ENCODE peak calls at places on chromosome 6, in four cellular contexts. One of them, this sample, is unnamed.

GRCh38 chr6:122838060-122838780 is 49.2 kb downstream of the SMPDL3A start:
- DNase-seq in HL-60: no peak
- DNase-seq in heart right ventricle: no peak
- DNase-seq in neural progenitor cell: no peak
- DNase-seq in this sample: no peak

GRCh38 chr6:86192123-86192522 is 549.4 kb upstream of the SYNCRIP start:
- DNase-seq in neural progenitor cell: peak; percentile 31
- DNase-seq in HL-60: no peak
- DNase-seq in heart right ventricle: no peak
- DNase-seq in this sample: no peak

GRCh38 chr6:122789862-122790739 is 1.0 kb downstream of the SMPDL3A start:
- DNase-seq in heart right ventricle: peak; percentile 14
- DNase-seq in HL-60: peak; percentile 25
- DNase-seq in neural progenitor cell: peak; percentile 39
- DNase-seq in this sample: no peak

GRCh38 chr6:166898910-166899309 is 57.4 kb downstream of the RNASET2 start:
- DNase-seq in neural progenitor cell: no peak
- DNase-seq in HL-60: no peak
- DNase-seq in heart right ventricle: no peak
- DNase-seq in this sample: no peak

GRCh38 chr6:122116105-122116504 is 283.3 kb upstream of the HSF2 start:
- DNase-seq in HL-60: no peak
- DNase-seq in heart right ventricle: no peak
- DNase-seq in neural progenitor cell: no peak
- DNase-seq in this sample: no peak

GRCh38 chr6:86937219-86938079 is at the start of gene HTR1E:
- DNase-seq in heart right ventricle: no peak
- DNase-seq in HL-60: no peak
- DNase-seq in neural progenitor cell: peak; percentile 70
- DNase-seq in this sample: no peak

GRCh38 chr6:17602888-17603287 is 2.8 kb downstream of the FAM8A1 start:
- DNase-seq in heart right ventricle: no peak
- DNase-seq in neural progenitor cell: no peak
- DNase-seq in HL-60: no peak
- DNase-seq in this sample: no peak

GRCh38 chr6:80527552-80528052 is 421.1 kb downstream of the BCKDHB start:
- DNase-seq in heart right ventricle: no peak
- DNase-seq in neural progenitor cell: no peak
- DNase-seq in HL-60: no peak
- DNase-seq in this sample: no peak

GRCh38 chr6:170099387-170099786 is 191.5 kb downstream of the DLL1 start:
- DNase-seq in heart right ventricle: no peak
- DNase-seq in HL-60: no peak
- DNase-seq in neural progenitor cell: no peak
- DNase-seq in this sample: no peak

GRCh38 chr6:144362042-144363018 is 77.2 kb downstream of the UTRN start:
- DNase-seq in HL-60: no peak
- DNase-seq in heart right ventricle: no peak
- DNase-seq in neural progenitor cell: no peak
- DNase-seq in this sample: no peak

GRCh38 chr6:35139924-35140524 is 1.1 kb downstream of the TCP11 start:
- DNase-seq in HL-60: peak; percentile 35
- DNase-seq in heart right ventricle: no peak
- DNase-seq in neural progenitor cell: peak; percentile 74
- DNase-seq in this sample: no peak

GRCh38 chr6:32843321-32843978 is 397 bp downstream of the PSMB8 start:
- DNase-seq in HL-60: peak; percentile 47
- DNase-seq in neural progenitor cell: no peak
- DNase-seq in heart right ventricle: no peak
- DNase-seq in this sample: no peak

GRCh38 chr6:159701413-159701999 is 8.5 kb upstream of the SOD2 start:
- DNase-seq in neural progenitor cell: no peak
- DNase-seq in heart right ventricle: no peak
- DNase-seq in HL-60: no peak
- DNase-seq in this sample: no peak

GRCh38 chr6:107115695-107116327 is 496 bp upstream of the BEND3 start:
- DNase-seq in heart right ventricle: peak; percentile 26
- DNase-seq in HL-60: peak; percentile 43
- DNase-seq in neural progenitor cell: peak; percentile 89
- DNase-seq in this sample: no peak

GRCh38 chr6:14720411-14721102 is 525.3 kb upstream of the JARID2 start:
- DNase-seq in HL-60: no peak
- DNase-seq in heart right ventricle: no peak
- DNase-seq in neural progenitor cell: no peak
- DNase-seq in this sample: no peak

GRCh38 chr6:125791151-125791819 is 525 bp downstream of the NCOA7 start:
- DNase-seq in neural progenitor cell: peak; percentile 27
- DNase-seq in heart right ventricle: no peak
- DNase-seq in HL-60: peak; percentile 54
- DNase-seq in this sample: no peak

GRCh38 chr6:162973141-162973872 is 245.5 kb downstream of the PACRG start:
- DNase-seq in neural progenitor cell: peak; percentile 7
- DNase-seq in HL-60: no peak
- DNase-seq in heart right ventricle: no peak
- DNase-seq in this sample: no peak

GRCh38 chr6:73579851-73580246 is 59.0 kb upstream of the EEF1A1 start:
- DNase-seq in heart right ventricle: no peak
- DNase-seq in neural progenitor cell: no peak
- DNase-seq in HL-60: no peak
- DNase-seq in this sample: no peak

GRCh38 chr6:140541288-140541687 is 1166.8 kb upstream of the CITED2 start:
- DNase-seq in heart right ventricle: no peak
- DNase-seq in neural progenitor cell: no peak
- DNase-seq in HL-60: no peak
- DNase-seq in this sample: no peak

GRCh38 chr6:46048646-46049297 is 33.1 kb upstream of the CLIC5 start:
- DNase-seq in heart right ventricle: no peak
- DNase-seq in neural progenitor cell: no peak
- DNase-seq in HL-60: no peak
- DNase-seq in this sample: no peak

GRCh38 chr6:140849441-140849840 is 1283.3 kb upstream of the GJE1 start:
- DNase-seq in HL-60: no peak
- DNase-seq in heart right ventricle: no peak
- DNase-seq in neural progenitor cell: no peak
- DNase-seq in this sample: no peak

GRCh38 chr6:107625264-107625663 is 135.3 kb downstream of the SOBP start:
- DNase-seq in neural progenitor cell: no peak
- DNase-seq in heart right ventricle: no peak
- DNase-seq in HL-60: no peak
- DNase-seq in this sample: no peak

GRCh38 chr6:20349225-20349624 is 52.5 kb upstream of the E2F3 start:
- DNase-seq in neural progenitor cell: no peak
- DNase-seq in HL-60: no peak
- DNase-seq in heart right ventricle: no peak
- DNase-seq in this sample: no peak

GRCh38 chr6:130760006-130760405 is 67.2 kb upstream of the SMLR1 start:
- DNase-seq in HL-60: no peak
- DNase-seq in heart right ventricle: no peak
- DNase-seq in neural progenitor cell: peak; percentile 66
- DNase-seq in this sample: no peak

GRCh38 chr6:130765181-130765727 is 62.0 kb upstream of the SMLR1 start:
- DNase-seq in neural progenitor cell: no peak
- DNase-seq in heart right ventricle: no peak
- DNase-seq in HL-60: no peak
- DNase-seq in this sample: no peak

GRCh38 chr6:130756836-130757235 is 70.4 kb upstream of the SMLR1 start:
- DNase-seq in heart right ventricle: no peak
- DNase-seq in neural progenitor cell: no peak
- DNase-seq in HL-60: no peak
- DNase-seq in this sample: no peak

GRCh38 chr6:130758818-130759217 is 68.4 kb upstream of the SMLR1 start:
- DNase-seq in neural progenitor cell: no peak
- DNase-seq in heart right ventricle: no peak
- DNase-seq in HL-60: no peak
- DNase-seq in this sample: no peak

GRCh38 chr6:130761286-130761685 is 65.9 kb upstream of the SMLR1 start:
- DNase-seq in neural progenitor cell: no peak
- DNase-seq in HL-60: no peak
- DNase-seq in heart right ventricle: no peak
- DNase-seq in this sample: no peak
- TF ChIP-seq CTCF in neural progenitor cell: no peak
- TF ChIP-seq CTCF in HL-60: no peak
- TF ChIP-seq CTCF in heart right ventricle: no peak
- TF ChIP-seq CTCF in this sample: no peak

GRCh38 chr6:128759447-128759846 is 123.5 kb upstream of the LAMA2 start:
- DNase-seq in heart right ventricle: no peak
- DNase-seq in HL-60: no peak
- DNase-seq in neural progenitor cell: no peak
- DNase-seq in this sample: no peak

GRCh38 chr6:128763599-128764300 is 119.2 kb upstream of the LAMA2 start:
- DNase-seq in heart right ventricle: no peak
- DNase-seq in HL-60: no peak
- DNase-seq in neural progenitor cell: no peak
- DNase-seq in this sample: no peak

GRCh38 chr6:128754658-128755256 is 128.2 kb upstream of the LAMA2 start:
- DNase-seq in heart right ventricle: no peak
- DNase-seq in HL-60: no peak
- DNase-seq in neural progenitor cell: no peak
- DNase-seq in this sample: no peak

GRCh38 chr6:128757961-128758360 is 125.0 kb upstream of the LAMA2 start:
- DNase-seq in neural progenitor cell: no peak
- DNase-seq in heart right ventricle: no peak
- DNase-seq in HL-60: no peak
- DNase-seq in this sample: no peak

DNA sequence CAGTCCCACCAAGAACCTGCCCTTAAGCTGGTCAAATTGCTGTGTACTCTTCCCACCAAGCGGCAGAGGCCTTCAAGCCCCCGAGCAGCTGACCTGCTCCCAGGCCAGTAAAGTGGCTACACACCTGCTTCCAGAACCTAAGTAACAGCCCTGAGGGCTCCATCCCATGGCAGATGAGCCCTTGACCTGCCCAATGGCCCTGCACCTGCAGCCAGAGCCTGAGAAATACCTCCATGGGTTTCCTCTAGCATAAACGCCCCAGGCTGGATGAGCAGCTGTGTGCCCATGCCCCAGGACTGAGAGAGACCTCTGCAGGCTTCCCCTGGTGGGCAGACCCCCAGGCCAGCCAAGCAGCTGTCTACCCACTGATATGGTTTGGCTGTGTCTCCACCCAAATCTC is 123.0 kb upstream of the LAMA2 start:
- DNase-seq in heart right ventricle: no peak
- DNase-seq in neural progenitor cell: no peak
- DNase-seq in HL-60: no peak
- DNase-seq in this sample: no peak
- TF ChIP-seq CTCF in heart right ventricle: no peak
- TF ChIP-seq CTCF in neural progenitor cell: no peak
- TF ChIP-seq CTCF in HL-60: no peak
- TF ChIP-seq CTCF in this sample: no peak

GRCh38 chr6:165263-165662 is 127.0 kb upstream of the DUSP22 start:
- DNase-seq in neural progenitor cell: no peak
- DNase-seq in HL-60: no peak
- DNase-seq in heart right ventricle: no peak
- DNase-seq in this sample: no peak
- TF ChIP-seq CTCF in neural progenitor cell: no peak
- TF ChIP-seq CTCF in HL-60: no peak
- TF ChIP-seq CTCF in heart right ventricle: no peak
- TF ChIP-seq CTCF in this sample: no peak

GRCh38 chr6:108944707-108945685 is 96.8 kb downstream of the ARMC2 start:
- DNase-seq in HL-60: no peak
- DNase-seq in heart right ventricle: peak; percentile 53
- DNase-seq in neural progenitor cell: no peak
- DNase-seq in this sample: no peak

GRCh38 chr6:108945686-108946158 is 97.5 kb downstream of the ARMC2 start:
- DNase-seq in neural progenitor cell: no peak
- DNase-seq in heart right ventricle: peak; percentile 89
- DNase-seq in HL-60: no peak
- DNase-seq in this sample: no peak

GRCh38 chr6:108942556-108943492 is 94.6 kb downstream of the ARMC2 start:
- DNase-seq in neural progenitor cell: no peak
- DNase-seq in heart right ventricle: no peak
- DNase-seq in HL-60: no peak
- DNase-seq in this sample: no peak

GRCh38 chr6:108941867-108942266 is 93.6 kb downstream of the ARMC2 start:
- DNase-seq in HL-60: no peak
- DNase-seq in heart right ventricle: no peak
- DNase-seq in neural progenitor cell: no peak
- DNase-seq in this sample: no peak

GRCh38 chr6:108944058-108944457 is 95.8 kb downstream of the ARMC2 start:
- DNase-seq in neural progenitor cell: no peak
- DNase-seq in heart right ventricle: no peak
- DNase-seq in HL-60: no peak
- DNase-seq in this sample: no peak
- TF ChIP-seq CTCF in neural progenitor cell: no peak
- TF ChIP-seq CTCF in heart right ventricle: no peak
- TF ChIP-seq CTCF in HL-60: no peak
- TF ChIP-seq CTCF in this sample: no peak

DNA sequence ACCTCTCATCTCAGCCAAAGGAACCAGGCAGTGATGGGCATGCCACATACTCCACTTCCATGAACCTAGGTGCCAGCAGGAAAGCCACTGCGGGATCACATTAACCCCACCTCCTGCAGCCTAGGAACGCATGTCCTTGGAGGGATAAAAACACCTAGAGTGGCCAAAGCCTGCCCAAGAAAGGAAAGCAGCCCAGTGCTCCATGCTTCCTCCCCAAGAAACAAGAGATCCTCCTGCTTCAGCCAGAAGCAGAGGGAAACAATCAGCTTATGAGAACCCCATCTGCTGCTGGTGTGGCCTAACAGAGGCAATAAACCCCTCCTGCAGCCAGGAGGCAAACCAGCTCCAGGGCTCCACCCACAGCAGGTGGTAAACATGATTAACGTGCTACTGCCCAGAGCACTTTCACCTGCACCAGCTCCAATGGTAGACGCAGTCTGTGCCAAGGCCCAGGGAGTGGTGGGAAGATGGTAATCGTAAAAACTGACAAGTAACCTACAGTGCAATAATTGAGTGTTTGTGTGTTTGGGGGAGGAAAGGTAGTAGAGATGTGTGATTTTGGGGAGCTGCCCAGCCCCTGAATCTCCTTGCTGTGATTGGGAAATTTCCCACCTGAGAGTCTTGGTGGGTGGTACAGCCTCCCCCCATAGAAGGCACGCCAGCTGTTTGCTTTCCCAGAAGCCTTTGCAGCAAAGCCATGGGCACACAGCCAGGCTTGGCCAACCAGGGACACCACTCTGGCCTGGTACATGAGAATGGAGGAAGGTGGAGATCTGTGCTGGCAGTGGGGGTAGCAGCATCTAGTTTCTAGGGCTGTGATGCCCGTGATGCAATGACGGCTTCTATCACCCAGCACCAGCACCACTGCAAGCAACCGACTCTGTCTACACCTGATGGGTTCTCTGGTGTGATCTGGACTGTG is 50.6 kb upstream of the TBC1D7 start:
- DNase-seq in HL-60: no peak
- DNase-seq in neural progenitor cell: no peak
- DNase-seq in heart right ventricle: no peak
- DNase-seq in this sample: no peak
- TF ChIP-seq CTCF in HL-60: no peak
- TF ChIP-seq CTCF in neural progenitor cell: no peak
- TF ChIP-seq CTCF in heart right ventricle: no peak
- TF ChIP-seq CTCF in this sample: no peak